ENCODE peak calls at places on chromosomes 16 and 17, in seven cellular contexts. P, M, I, F, W, K and U are unnamed samples.
A peak's percentile ranks its signal among the peaks of the same experiment; 100 is the strongest.

GRCh38 chr17:76688165-76688622 is 22.6 kb downstream of the MXRA7 start:
- DNase-seq in P (peak; percentile 35), M (no peak), I (no peak), F (peak; percentile 58), W (no peak), K (no peak), U (no peak)

GRCh38 chr16:22300427-22301071 is 3.3 kb downstream of the POLR3E start:
- DNase-seq in P (peak; percentile 39), M (peak; percentile 59), I (peak; percentile 62), F (peak; percentile 57), W (peak; percentile 80), K (peak; percentile 23), U (no peak)

GRCh38 chr16:53864819-53865491 is 161.0 kb downstream of the FTO start:
- DNase-seq in P (peak; percentile 78), M (peak; percentile 57), I (peak; percentile 24), F (peak; percentile 58), W (no peak), K (no peak), U (no peak)

GRCh38 chr16:71916397-71916920 is 21.1 kb downstream of the IST1 start:
- DNase-seq in P (no peak), M (no peak), I (peak; percentile 57), F (no peak), W (no peak), K (no peak), U (no peak)

GRCh38 chr16:58024673-58025350 is 742 bp upstream of the MMP15 start:
- DNase-seq in P (no peak), M (peak; percentile 84), I (no peak), F (no peak), W (peak; percentile 85), K (peak; percentile 70), U (peak; percentile 84)

GRCh38 chr17:49723423-49723822 is 15.7 kb upstream of the SLC35B1 start:
- DNase-seq in P (no peak), M (no peak), I (no peak), F (no peak), W (no peak), K (no peak), U (peak; percentile 76)

GRCh38 chr17:36092228-36092627 is 2.3 kb upstream of the CCL3 start:
- DNase-seq in P (no peak), M (no peak), I (no peak), F (no peak), W (no peak), K (no peak), U (no peak)

GRCh38 chr17:4014148-4014927 is 50.1 kb upstream of the ATP2A3 start:
- DNase-seq in P (no peak), M (no peak), I (no peak), F (no peak), W (no peak), K (no peak), U (no peak)

GRCh38 chr16:7086842-7087616 is 245.6 kb upstream of the RBFOX1 start:
- DNase-seq in P (no peak), M (peak; percentile 92), I (no peak), F (peak; percentile 1), W (peak; percentile 92), K (no peak), U (peak; percentile 57)

GRCh38 chr17:21371511-21372081 is 4.6 kb upstream of the KCNJ12 start:
- DNase-seq in P (no peak), M (no peak), I (no peak), F (no peak), W (no peak), K (no peak), U (peak; percentile 59)

GRCh38 chr17:73648974-73649373 is 4.7 kb upstream of the SDK2 start:
- DNase-seq in P (no peak), M (no peak), I (no peak), F (no peak), W (no peak), K (no peak), U (no peak)
- H3K27ac ChIP-seq in P (no peak overlapping the region), M (no peak overlapping the region), I (no peak overlapping the region), F (no peak overlapping the region), W (no peak overlapping the region), K (no peak overlapping the region), U (no peak overlapping the region)

GRCh38 chr17:65028537-65028843 is 28.1 kb downstream of the GNA13 start:
- DNase-seq in P (no peak), M (no peak), I (no peak), F (no peak), W (no peak), K (no peak), U (no peak)
- H3K9ac ChIP-seq in P (no peak overlapping the region), M (no peak overlapping the region), I (no peak overlapping the region), F (no peak overlapping the region), W (no peak overlapping the region), K (no peak overlapping the region), U (no peak overlapping the region)

GRCh38 chr16:56933828-56934598 is 2.1 kb downstream of the HERPUD1 start:
- DNase-seq in P (no peak), M (no peak), I (no peak), F (no peak), W (no peak), K (no peak), U (no peak)

GRCh38 chr16:56936950-56937349 is 5.0 kb downstream of the HERPUD1 start:
- DNase-seq in P (no peak), M (no peak), I (no peak), F (no peak), W (no peak), K (no peak), U (no peak)

GRCh38 chr16:56938664-56939513 is 6.9 kb downstream of the HERPUD1 start:
- DNase-seq in P (no peak), M (no peak), I (no peak), F (no peak), W (no peak), K (no peak), U (no peak)

GRCh38 chr16:56935201-56935600 is 3.3 kb downstream of the HERPUD1 start:
- DNase-seq in P (no peak), M (no peak), I (no peak), F (no peak), W (no peak), K (no peak), U (no peak)

DNA sequence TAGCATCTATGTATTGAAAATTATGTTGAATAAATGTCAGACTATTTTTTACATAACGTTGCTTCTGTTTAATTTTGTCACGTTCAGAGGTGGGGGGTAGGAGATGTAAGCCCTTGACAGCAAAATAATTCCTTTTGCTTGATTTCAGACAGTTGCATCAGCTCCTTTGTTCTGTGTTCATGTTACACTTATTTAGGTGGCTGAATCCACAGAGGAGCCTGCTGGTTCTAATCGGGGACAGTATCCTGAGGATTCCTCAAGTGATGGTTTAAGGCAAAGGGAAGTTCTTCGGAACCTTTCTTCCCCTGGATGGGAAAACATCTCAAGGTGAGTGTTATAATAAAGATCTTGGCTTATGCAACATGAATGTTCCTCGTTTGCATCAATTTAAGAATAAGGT is 4.5 kb downstream of the HERPUD1 start:
- DNase-seq in P (no peak), M (peak; percentile 64), I (no peak), F (no peak), W (no peak), K (no peak), U (no peak)
- H3K4me1 ChIP-seq in P (peaks cover 13% of the 10 kb centered on the region), M (peaks cover under 1% of the 10 kb centered on the region), I (peaks cover under 1% of the 10 kb centered on the region), F (peaks cover 14% of the 10 kb centered on the region), W (no peaks in the 10 kb centered on the region), K (peaks cover 12% of the 10 kb centered on the region), U (peaks cover 13% of the 10 kb centered on the region)

DNA sequence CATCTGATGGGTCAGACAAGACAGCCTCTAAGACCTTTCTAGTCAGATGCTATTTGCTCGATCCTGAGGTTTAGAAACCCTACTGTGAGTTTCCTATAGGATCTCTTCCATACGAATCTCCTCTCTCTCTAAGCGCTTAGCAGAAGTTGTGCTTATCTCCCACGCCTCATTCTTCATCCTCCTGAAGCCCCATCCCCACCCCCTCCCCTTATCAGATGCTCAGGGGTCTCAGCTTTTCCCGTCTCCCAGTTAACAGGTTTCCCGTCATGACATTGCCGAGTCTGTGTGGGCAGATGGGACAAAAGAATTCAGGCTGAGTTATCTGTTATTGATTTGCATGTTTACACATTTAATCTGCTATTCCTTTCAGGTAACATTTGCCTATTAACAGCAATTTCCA is 99.0 kb upstream of the PIRT start:
- DNase-seq in P (no peak), M (peak; percentile 95), I (no peak), F (no peak), W (peak; percentile 90), K (no peak), U (no peak)
- H3K27ac ChIP-seq in P (no peak overlapping the region), M (no peak overlapping the region), I (no peak overlapping the region), F (no peak overlapping the region), W (no peak overlapping the region), K (no peak overlapping the region), U (no peak overlapping the region)

GRCh38 chr17:16589097-16589969 is 20.3 kb upstream of the ZNF287 start:
- DNase-seq in P (peak; percentile 75), M (peak; percentile 95), I (peak; percentile 78), F (peak; percentile 92), W (peak; percentile 99), K (peak; percentile 92), U (peak; percentile 96)
- H3K9ac ChIP-seq in P (no peak overlapping the region), M (peak overlapping the region; percentile 76), I (peak overlapping the region; percentile 75), F (no peak overlapping the region), W (peak overlapping the region; percentile 51), K (no peak overlapping the region), U (peak overlapping the region; percentile 81)

DNA sequence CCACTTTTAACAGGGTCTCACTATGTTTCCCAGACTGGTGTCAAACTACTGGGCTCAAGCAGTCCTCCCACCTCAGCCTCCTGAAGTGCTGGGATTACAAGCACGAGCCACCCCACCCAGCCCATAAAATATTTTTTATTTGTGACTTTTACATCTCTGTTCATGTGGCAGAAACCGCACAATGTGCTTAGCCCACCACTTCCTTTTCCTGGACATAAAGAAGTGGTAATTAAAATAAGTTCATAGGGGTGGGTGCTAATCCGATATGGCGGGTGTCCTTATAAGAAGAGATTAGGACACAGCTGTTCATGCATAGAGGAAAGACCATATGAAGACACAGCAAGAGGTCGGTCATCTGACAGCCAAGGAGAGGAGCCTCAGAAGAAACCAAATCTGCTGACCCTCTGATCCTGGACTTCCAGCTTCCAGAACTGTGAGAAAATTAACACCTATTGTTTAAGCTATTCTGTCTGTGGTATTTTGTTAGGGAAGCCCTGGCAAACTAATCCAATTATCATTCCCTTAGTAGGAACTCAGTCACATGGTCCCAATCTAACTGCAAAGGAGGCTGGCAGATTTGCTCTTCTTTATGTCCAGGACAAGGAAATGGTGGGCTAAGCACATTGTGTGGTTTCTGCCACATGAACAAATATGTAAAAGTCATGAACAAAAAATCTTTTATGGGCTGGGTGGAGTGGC is 278.8 kb upstream of the RPL38 start:
- DNase-seq in P (no peak), M (peak; percentile 84), I (no peak), F (no peak), W (peak; percentile 59), K (no peak), U (no peak)
- H3K4me1 ChIP-seq in P (no peaks in the 10 kb centered on the region), M (no peaks in the 10 kb centered on the region), I (no peaks in the 10 kb centered on the region), F (no peaks in the 10 kb centered on the region), W (no peaks in the 10 kb centered on the region), K (no peaks in the 10 kb centered on the region), U (no peaks in the 10 kb centered on the region)

GRCh38 chr17:44149750-44150329 is 8.1 kb downstream of the HROB start:
- DNase-seq in P (no peak), M (no peak), I (no peak), F (no peak), W (no peak), K (no peak), U (no peak)

GRCh38 chr17:44146375-44147346 is 4.9 kb downstream of the HROB start:
- DNase-seq in P (no peak), M (peak; percentile 91), I (no peak), F (no peak), W (no peak), K (peak; percentile 18), U (no peak)

GRCh38 chr17:44147812-44148211 is 6.1 kb downstream of the HROB start:
- DNase-seq in P (no peak), M (no peak), I (no peak), F (no peak), W (no peak), K (no peak), U (no peak)

GRCh38 chr17:44144966-44145739 is 3.4 kb downstream of the HROB start:
- DNase-seq in P (no peak), M (peak; percentile 40), I (peak; percentile 71), F (no peak), W (peak; percentile 62), K (no peak), U (no peak)
- H3K27ac ChIP-seq in P (no peak overlapping the region), M (peak overlapping the region; percentile 37), I (no peak overlapping the region), F (no peak overlapping the region), W (no peak overlapping the region), K (peak overlapping the region; percentile 3), U (no peak overlapping the region)